ENCODE peak calls at places on chromosomes 7 and 10, in five cellular contexts. A is GM06990, O is body of pancreas, B is BJ, Q is LNCaP clone FGC. H is an unnamed sample.

GRCh38 chr10:80501913-80502521 is 35.7 kb upstream of the SH2D4B start:
- DNase-seq in B (no peak), Q (no peak), O (no peak), A (no peak), H (no peak)

GRCh38 chr10:131847241-131847783 is 53.5 kb upstream of the PPP2R2D start:
- DNase-seq in A (no peak), O (no peak), Q (no peak), B (no peak), H (no peak)

GRCh38 chr7:47478017-47478344 is 103.9 kb downstream of the TNS3 start:
- DNase-seq in A (no peak), O (no peak), B (no peak), Q (no peak), H (no peak)

GRCh38 chr10:96512997-96513685 is 585 bp downstream of the TLL2 start:
- DNase-seq in A (no peak), B (no peak), Q (no peak), O (peak; percentile 22), H (no peak)

GRCh38 chr10:62594093-62594520 is 210.4 kb upstream of the ADO start:
- DNase-seq in B (no peak), A (no peak), O (peak; percentile 57), Q (peak; percentile 6), H (peak; percentile 54)

GRCh38 chr10:117685431-117685830 is 142.9 kb downstream of the EMX2 start:
- DNase-seq in Q (no peak), A (no peak), B (no peak), O (no peak), H (no peak)

GRCh38 chr10:60817135-60817805 is 39.0 kb downstream of the CDK1 start:
- DNase-seq in B (no peak), O (no peak), Q (no peak), A (no peak), H (no peak)

GRCh38 chr7:149218469-149219420 is 20.7 kb upstream of the ZNF212 start:
- DNase-seq in Q (no peak), B (no peak), O (no peak), A (no peak), H (no peak)

GRCh38 chr7:95405208-95405607 is 9.0 kb upstream of the PON3 start:
- DNase-seq in O (no peak), A (no peak), B (no peak), Q (no peak), H (no peak)

GRCh38 chr10:116073025-116073424 is 200.0 kb downstream of the GFRA1 start:
- DNase-seq in A (no peak), O (no peak), B (no peak), Q (no peak), H (no peak)

GRCh38 chr7:141989996-141990395 is 5.7 kb upstream of the MGAM start:
- DNase-seq in O (no peak), Q (no peak), A (no peak), B (no peak), H (no peak)

GRCh38 chr7:28703054-28703765 is 254.9 kb downstream of the TRIL start:
- DNase-seq in A (no peak), B (no peak), Q (no peak), O (no peak), H (no peak)

GRCh38 chr10:60896033-60896432 is 48.0 kb downstream of the RHOBTB1 start:
- DNase-seq in O (no peak), A (no peak), Q (no peak), B (no peak), H (no peak)

GRCh38 chr7:128812514-128813168 is 17.6 kb upstream of the FLNC start:
- DNase-seq in A (no peak), O (peak; percentile 59), B (no peak), Q (no peak), H (no peak)

GRCh38 chr10:73141603-73142002 is 26.2 kb downstream of the ECD start:
- DNase-seq in Q (no peak), A (no peak), O (no peak), B (no peak), H (no peak)

GRCh38 chr7:137652721-137653120 is 194.1 kb downstream of the DGKI start:
- DNase-seq in B (no peak), O (no peak), A (no peak), Q (no peak), H (no peak)

GRCh38 chr7:101115215-101115614 is 11.7 kb upstream of the SERPINE1 start:
- DNase-seq in O (no peak), B (no peak), Q (no peak), A (no peak), H (no peak)

GRCh38 chr7:48424731-48425130 is 253.5 kb downstream of the ABCA13 start:
- DNase-seq in O (no peak), A (no peak), B (no peak), Q (peak; percentile 39), H (peak; percentile 26)

GRCh38 chr10:35758086-35758485 is 116.0 kb upstream of the FZD8 start:
- DNase-seq in O (no peak), Q (no peak), A (no peak), B (no peak), H (no peak)

GRCh38 chr10:35843524-35844171 is 201.6 kb upstream of the FZD8 start:
- DNase-seq in B (no peak), A (no peak), Q (no peak), O (no peak), H (no peak)

GRCh38 chr7:1382553-1383397 is 76.5 kb downstream of the MICALL2 start:
- DNase-seq in A (no peak), Q (no peak), B (no peak), O (no peak), H (no peak)

GRCh38 chr10:35639651-35640311 is 2.3 kb downstream of the FZD8 start:
- DNase-seq in B (no peak), A (peak; percentile 17), O (peak; percentile 34), Q (no peak), H (no peak)

GRCh38 chr7:102933763-102934162 is 21.0 kb downstream of the LRRC17 start:
- DNase-seq in A (no peak), O (peak; percentile 21), Q (no peak), B (peak; percentile 90), H (no peak)

GRCh38 chr10:133115453-133115842 is 27.7 kb downstream of the ADGRA1 start:
- DNase-seq in A (no peak), Q (no peak), O (no peak), B (no peak), H (no peak)

GRCh38 chr7:91310829-91311460 is 46.7 kb downstream of the FZD1 start:
- DNase-seq in B (no peak), A (no peak), O (no peak), Q (no peak), H (no peak)

GRCh38 chr7:105245398-105246099 is 143.2 kb downstream of the SRPK2 start:
- DNase-seq in O (no peak), Q (no peak), B (no peak), A (no peak), H (no peak)

GRCh38 chr7:47427046-47427643 is 154.8 kb downstream of the TNS3 start:
- DNase-seq in A (no peak), Q (no peak), O (no peak), B (no peak), H (no peak)

GRCh38 chr7:100829150-100829716 is 1.9 kb upstream of the EPHB4 start:
- DNase-seq in B (no peak), Q (no peak), O (no peak), A (no peak), H (no peak)

GRCh38 chr10:74500026-74500704 is 326.2 kb upstream of the KAT6B start:
- DNase-seq in Q (no peak), A (no peak), B (no peak), O (no peak), H (no peak)

GRCh38 chr10:91856637-91857036 is 52.6 kb downstream of the FGFBP3 start:
- DNase-seq in Q (no peak), O (no peak), B (no peak), A (no peak), H (no peak)

GRCh38 chr10:69145864-69146263 is 21.9 kb downstream of the VPS26A start:
- DNase-seq in A (no peak), O (no peak), Q (no peak), B (no peak), H (no peak)

GRCh38 chr10:54800677-54801480 is at the start of gene PCDH15:
- DNase-seq in B (no peak), Q (peak; percentile 27), O (peak; percentile 12), A (no peak), H (no peak)

GRCh38 chr7:135335628-135336139 is 102.0 kb downstream of the STRA8 start:
- DNase-seq in B (no peak), O (peak; percentile 79), A (peak; percentile 14), Q (peak; percentile 76), H (peak; percentile 70)

GRCh38 chr7:117818241-117818640 is 55.0 kb downstream of the CTTNBP2 start:
- DNase-seq in B (no peak), Q (no peak), O (no peak), A (no peak), H (no peak)

GRCh38 chr10:15427836-15428414 is 56.8 kb upstream of the FAM171A1 start:
- DNase-seq in B (peak; percentile 12), O (no peak), A (no peak), Q (peak; percentile 27), H (no peak)

GRCh38 chr7:141742229-141742628 is 4.1 kb downstream of the SSBP1 start:
- DNase-seq in A (no peak), B (no peak), O (no peak), Q (no peak), H (no peak)

GRCh38 chr7:40306596-40306995 is 171.8 kb downstream of the SUGCT start:
- DNase-seq in Q (no peak), B (no peak), A (no peak), O (no peak), H (no peak)

GRCh38 chr10:49594594-49594993 is 15.5 kb upstream of the SLC18A3 start:
- DNase-seq in A (no peak), Q (peak; percentile 28), B (no peak), O (peak; percentile 43), H (peak; percentile 70)

GRCh38 chr10:97849491-97850402 is at the start of gene GOLGA7B:
- DNase-seq in B (no peak), A (no peak), Q (no peak), O (peak; percentile 49), H (peak; percentile 54)

GRCh38 chr7:144057954-144058353 is 9.2 kb downstream of the OR2A5 start:
- DNase-seq in Q (no peak), B (no peak), O (no peak), A (no peak), H (no peak)

GRCh38 chr7:144069511-144069910 is at the start of gene OR2A25:
- DNase-seq in B (no peak), O (no peak), Q (no peak), A (no peak), H (no peak)

GRCh38 chr7:144063710-144064109 is 5.9 kb upstream of the OR2A25 start:
- DNase-seq in B (no peak), A (no peak), O (no peak), Q (no peak), H (no peak)
- TF ChIP-seq CTCF in B (peak; percentile 16), A (peak; percentile 54), O (no peak), Q (peak; percentile 53), H (peak; percentile 24)

GRCh38 chr10:101373063-101373462 is 19.1 kb downstream of the BTRC start:
- DNase-seq in B (no peak), O (no peak), Q (no peak), A (no peak), H (no peak)
- TF ChIP-seq CTCF in B (no peak), O (no peak), Q (no peak), A (no peak), H (no peak)

GRCh38 chr7:24290004-24290641 is 6.1 kb downstream of the NPY start:
- DNase-seq in Q (peak; percentile 49), B (no peak), O (no peak), A (peak; percentile 49), H (peak; percentile 81)
- TF ChIP-seq CTCF in Q (peak; percentile 74), B (no peak), O (peak; percentile 55), A (peak; percentile 53), H (peak; percentile 57)

GRCh38 chr10:33688506-33688905 is 354.0 kb upstream of the NRP1 start:
- DNase-seq in Q (no peak), A (no peak), B (no peak), O (no peak), H (no peak)
- TF ChIP-seq CTCF in Q (no peak), A (no peak), B (no peak), O (no peak), H (no peak)

H was measured in GM10248.